ENCODE peak calls at places on chromosomes 1 and 21, in four cellular contexts. Z, T, H and G are unnamed samples.

GRCh38 chr21:26087223-26087918 is 83.2 kb downstream of the APP start:
- DNase-seq in H (no peak), Z (no peak), T (no peak), G (no peak)

GRCh38 chr21:42593815-42594157 is 59.6 kb upstream of the PDE9A start:
- DNase-seq in H (no peak), T (no peak), Z (no peak), G (no peak)

GRCh38 chr1:167936930-167937708 is at the start of gene MPC2:
- DNase-seq in H (peak), T (peak), Z (peak), G (peak)

GRCh38 chr1:153957744-153958110 is 685 bp downstream of the CRTC2 start:
- DNase-seq in H (no peak), T (no peak), Z (no peak), G (no peak)

GRCh38 chr1:98264727-98265126 is 343.9 kb upstream of the DPYD start:
- DNase-seq in Z (no peak), T (no peak), H (no peak), G (no peak)

GRCh38 chr1:118945460-118945859 is 42.7 kb downstream of the TBX15 start:
- DNase-seq in Z (peak), T (no peak), H (no peak), G (no peak)

GRCh38 chr1:228030451-228031201 is 23.8 kb downstream of the WNT3A start:
- DNase-seq in T (peak), H (no peak), Z (no peak), G (no peak)

GRCh38 chr1:204925701-204926100 is 55.0 kb downstream of the NFASC start:
- DNase-seq in T (no peak), Z (no peak), H (no peak), G (no peak)

GRCh38 chr1:22275626-22276395 is 132.9 kb upstream of the WNT4 start:
- DNase-seq in T (no peak), Z (peak), H (peak), G (peak)

GRCh38 chr1:85319488-85319887 is 43.1 kb upstream of the BCL10 start:
- DNase-seq in H (no peak), T (no peak), Z (no peak), G (no peak)

GRCh38 chr1:234970731-234971476 is 157.7 kb downstream of the TOMM20 start:
- DNase-seq in H (peak), Z (peak), T (peak), G (peak)

GRCh38 chr1:90708236-90708786 is 8.8 kb downstream of the BARHL2 start:
- DNase-seq in T (no peak), H (no peak), Z (no peak), G (no peak)

GRCh38 chr1:175146535-175147213 is 45.9 kb downstream of the KIAA0040 start:
- DNase-seq in Z (peak), T (peak), H (no peak), G (peak)

GRCh38 chr21:42527489-42528158 is 14.0 kb downstream of the SLC37A1 start:
- DNase-seq in T (no peak), H (no peak), Z (no peak), G (no peak)

GRCh38 chr1:210257698-210258395 is 25.3 kb downstream of the SERTAD4 start:
- DNase-seq in T (no peak), Z (no peak), H (no peak), G (no peak)

GRCh38 chr1:205750683-205751651 is 985 bp upstream of the NUCKS1 start:
- DNase-seq in Z (no peak), H (no peak), T (no peak), G (no peak)

GRCh38 chr1:214990619-214991018 is 91.9 kb upstream of the KCNK2 start:
- DNase-seq in Z (no peak), T (no peak), H (peak), G (no peak)

GRCh38 chr1:54153548-54154439 is 994 bp upstream of the CDCP2 start:
- DNase-seq in H (peak), T (peak), Z (peak), G (no peak)

GRCh38 chr1:234775477-234776246 is 165.7 kb upstream of the IRF2BP2 start:
- DNase-seq in Z (no peak), T (no peak), H (no peak), G (no peak)

GRCh38 chr1:181714428-181714827 is 231.1 kb downstream of the CACNA1E start:
- DNase-seq in T (no peak), H (no peak), Z (peak), G (no peak)

GRCh38 chr1:8851060-8851459 is 27.4 kb downstream of the ENO1 start:
- DNase-seq in Z (no peak), H (no peak), T (no peak), G (no peak)

GRCh38 chr1:165257969-165258459 is 98.5 kb downstream of the LMX1A start:
- DNase-seq in H (peak), T (peak), Z (peak), G (peak)

GRCh38 chr21:45051580-45052434 is 22.6 kb upstream of the ADARB1 start:
- DNase-seq in T (no peak), H (no peak), Z (no peak), G (no peak)

GRCh38 chr21:39047046-39047445 is 136.2 kb downstream of the PSMG1 start:
- DNase-seq in H (no peak), Z (no peak), T (no peak), G (no peak)

GRCh38 chr1:243559575-243560172 is 290.4 kb downstream of the AKT3 start:
- DNase-seq in H (no peak), T (no peak), Z (no peak), G (no peak)

GRCh38 chr1:24351918-24352637 is 32.9 kb downstream of the GRHL3 start:
- DNase-seq in T (no peak), Z (no peak), H (peak), G (no peak)

GRCh38 chr1:44554706-44555105 is 119.6 kb downstream of the TMEM53 start:
- DNase-seq in H (no peak), Z (no peak), T (no peak), G (peak)

GRCh38 chr1:93723101-93723500 is 41.5 kb upstream of the BCAR3 start:
- DNase-seq in H (no peak), T (peak), Z (no peak), G (no peak)

GRCh38 chr1:83857108-83857507 is 141.8 kb downstream of the TTLL7 start:
- DNase-seq in T (no peak), H (peak), Z (peak), G (peak)

GRCh38 chr1:9066945-9067807 is 2.3 kb downstream of the SLC2A5 start:
- DNase-seq in T (peak), Z (no peak), H (peak), G (peak)

GRCh38 chr1:226054519-226055327 is 7.8 kb upstream of the H3-3A start:
- DNase-seq in T (no peak), Z (no peak), H (no peak), G (peak)

GRCh38 chr1:16250547-16251251 is 13.7 kb upstream of the CPLANE2 start:
- DNase-seq in T (no peak), H (no peak), Z (no peak), G (peak)

GRCh38 chr1:153615406-153615805 is 719 bp downstream of the S100A14 start:
- DNase-seq in T (no peak), H (no peak), Z (no peak), G (no peak)

GRCh38 chr1:206117151-206117948 is at the start of gene AVPR1B:
- DNase-seq in Z (no peak), H (no peak), T (peak), G (peak)